ENCODE peak calls at places on chromosomes 3 and 15, in four cellular contexts. Z is H9, L is IMR-90, Q is H1. D is an unnamed sample.

GRCh38 chr3:127889461-127889863 is 25.6 kb upstream of the KBTBD12 start:
- DNase-seq in Z (no peak), L (peak; percentile 33), Q (no peak), D (peak; percentile 85)

GRCh38 chr15:34335176-34335575 is 2.4 kb downstream of the SLC12A6 start:
- DNase-seq in Z (no peak), L (no peak), Q (no peak), D (peak; percentile 25)

GRCh38 chr3:27279153-27279552 is 90.0 kb downstream of the NEK10 start:
- DNase-seq in Z (no peak), L (no peak), Q (no peak), D (peak; percentile 17)

GRCh38 chr3:39065197-39065596 is 13.4 kb downstream of the WDR48 start:
- DNase-seq in Z (peak; percentile 63), L (peak; percentile 60), Q (no peak), D (no peak)

GRCh38 chr3:141789281-141789680 is 26.1 kb downstream of the GRK7 start:
- DNase-seq in Z (no peak), L (no peak), Q (no peak), D (no peak)

GRCh38 chr3:42120866-42121265 is 29.7 kb downstream of the TRAK1 start:
- DNase-seq in Z (no peak), L (peak; percentile 33), Q (no peak), D (peak; percentile 71)

GRCh38 chr3:100869787-100870186 is 123.4 kb downstream of the ABI3BP start:
- DNase-seq in Z (no peak), L (peak; percentile 29), Q (no peak), D (no peak)

GRCh38 chr3:24196526-24196925 is 251.4 kb downstream of the NR1D2 start:
- DNase-seq in Z (no peak), L (no peak), Q (no peak), D (no peak)

GRCh38 chr15:101489633-101490407 is at the start of gene PCSK6:
- DNase-seq in Z (peak; percentile 50), L (no peak), Q (peak; percentile 68), D (peak; percentile 64)

GRCh38 chr3:196273655-196274054 is 13.9 kb downstream of the PCYT1A start:
- DNase-seq in Z (peak; percentile 97), L (no peak), Q (no peak), D (no peak)

GRCh38 chr15:73838795-73839565 is 34.4 kb upstream of the TBC1D21 start:
- DNase-seq in Z (no peak), L (no peak), Q (no peak), D (no peak)

GRCh38 chr15:39622660-39623549 is 42.0 kb downstream of the THBS1 start:
- DNase-seq in Z (no peak), L (no peak), Q (no peak), D (no peak)

GRCh38 chr3:189551007-189551406 is 80.2 kb upstream of the TP63 start:
- DNase-seq in Z (no peak), L (no peak), Q (no peak), D (no peak)

GRCh38 chr3:99357131-99357530 is 281.3 kb upstream of the COL8A1 start:
- DNase-seq in Z (no peak), L (no peak), Q (no peak), D (peak; percentile 18)

GRCh38 chr15:61155741-61156700 is 73.1 kb downstream of the RORA start:
- DNase-seq in Z (no peak), L (no peak), Q (no peak), D (no peak)

GRCh38 chr3:166446986-166447385 is 609.8 kb upstream of the BCHE start:
- DNase-seq in Z (no peak), L (peak; percentile 55), Q (no peak), D (no peak)

GRCh38 chr3:72134989-72135451 is 350.1 kb upstream of the PROK2 start:
- DNase-seq in Z (no peak), L (no peak), Q (no peak), D (no peak)

GRCh38 chr15:72472907-72473669 is 1.0 kb upstream of the ARIH1 start:
- DNase-seq in Z (no peak), L (peak; percentile 53), Q (no peak), D (no peak)

GRCh38 chr3:37506968-37507535 is 332.7 kb upstream of the LRRFIP2 start:
- DNase-seq in Z (no peak), L (no peak), Q (no peak), D (peak; percentile 85)

GRCh38 chr15:74543583-74543982 is 2.6 kb downstream of the ARID3B start:
- DNase-seq in Z (no peak), L (no peak), Q (no peak), D (no peak)

GRCh38 chr3:30894521-30895289 is at the start of gene GADL1:
- DNase-seq in Z (peak; percentile 54), L (peak; percentile 8), Q (peak; percentile 74), D (no peak)

GRCh38 chr15:67372563-67372962 is 118.0 kb downstream of the IQCH start:
- DNase-seq in Z (no peak), L (no peak), Q (no peak), D (no peak)

GRCh38 chr3:115217678-115218451 is 70.8 kb upstream of the ZBTB20 start:
- DNase-seq in Z (no peak), L (peak; percentile 71), Q (no peak), D (peak; percentile 40)

GRCh38 chr15:52362497-52362896 is 66.9 kb upstream of the MYO5C start:
- DNase-seq in Z (no peak), L (peak; percentile 73), Q (no peak), D (peak; percentile 83)

GRCh38 chr15:81170504-81170903 is 26.2 kb upstream of the IL16 start:
- DNase-seq in Z (no peak), L (no peak), Q (no peak), D (no peak)

GRCh38 chr3:160035757-160036156 is 47.1 kb downstream of the IL12A start:
- DNase-seq in Z (no peak), L (no peak), Q (no peak), D (no peak)

GRCh38 chr3:33426068-33426467 is 14.1 kb downstream of the UBP1 start:
- DNase-seq in Z (peak; percentile 53), L (no peak), Q (no peak), D (no peak)

GRCh38 chr3:51156147-51156546 is 228.9 kb upstream of the MANF start:
- DNase-seq in Z (no peak), L (no peak), Q (no peak), D (no peak)

GRCh38 chr3:57060089-57060829 is at the start of gene SPATA12:
- DNase-seq in Z (peak; percentile 97), L (peak; percentile 86), Q (peak; percentile 67), D (peak; percentile 70)

GRCh38 chr3:75171632-75172230 is 492.4 kb upstream of the FRG2C start:
- DNase-seq in Z (no peak), L (peak; percentile 6), Q (no peak), D (no peak)

GRCh38 chr3:159645874-159646273 is 342.8 kb upstream of the IL12A start:
- DNase-seq in Z (no peak), L (peak; percentile 51), Q (no peak), D (no peak)

GRCh38 chr3:30186741-30187219 is 419.6 kb upstream of the TGFBR2 start:
- DNase-seq in Z (no peak), L (no peak), Q (no peak), D (no peak)

GRCh38 chr3:5195605-5196004 is 8.1 kb downstream of the EDEM1 start:
- DNase-seq in Z (no peak), L (no peak), Q (no peak), D (no peak)

GRCh38 chr3:196322-197153 is at the start of gene CHL1:
- DNase-seq in Z (peak; percentile 56), L (no peak), Q (peak; percentile 77), D (no peak)

GRCh38 chr3:171189394-171189793 is 162.9 kb upstream of the SLC2A2 start:
- DNase-seq in Z (no peak), L (no peak), Q (no peak), D (no peak)

GRCh38 chr3:160012108-160012507 is 23.5 kb downstream of the IL12A start:
- DNase-seq in Z (no peak), L (no peak), Q (no peak), D (no peak)

GRCh38 chr15:29135266-29135665 is 134.4 kb downstream of the NSMCE3 start:
- DNase-seq in Z (peak; percentile 9), L (peak; percentile 13), Q (no peak), D (no peak)

GRCh38 chr15:80775340-80775739 is 3.8 kb upstream of the CEMIP start:
- DNase-seq in Z (no peak), L (no peak), Q (no peak), D (no peak)

GRCh38 chr15:95742256-95742655 is 588.2 kb upstream of the NR2F2 start:
- DNase-seq in Z (no peak), L (no peak), Q (no peak), D (no peak)
- H3K23ac ChIP-seq in Z (no peak overlapping the region), L (no peak overlapping the region), Q (no peak overlapping the region), D (no peak overlapping the region)

DNA sequence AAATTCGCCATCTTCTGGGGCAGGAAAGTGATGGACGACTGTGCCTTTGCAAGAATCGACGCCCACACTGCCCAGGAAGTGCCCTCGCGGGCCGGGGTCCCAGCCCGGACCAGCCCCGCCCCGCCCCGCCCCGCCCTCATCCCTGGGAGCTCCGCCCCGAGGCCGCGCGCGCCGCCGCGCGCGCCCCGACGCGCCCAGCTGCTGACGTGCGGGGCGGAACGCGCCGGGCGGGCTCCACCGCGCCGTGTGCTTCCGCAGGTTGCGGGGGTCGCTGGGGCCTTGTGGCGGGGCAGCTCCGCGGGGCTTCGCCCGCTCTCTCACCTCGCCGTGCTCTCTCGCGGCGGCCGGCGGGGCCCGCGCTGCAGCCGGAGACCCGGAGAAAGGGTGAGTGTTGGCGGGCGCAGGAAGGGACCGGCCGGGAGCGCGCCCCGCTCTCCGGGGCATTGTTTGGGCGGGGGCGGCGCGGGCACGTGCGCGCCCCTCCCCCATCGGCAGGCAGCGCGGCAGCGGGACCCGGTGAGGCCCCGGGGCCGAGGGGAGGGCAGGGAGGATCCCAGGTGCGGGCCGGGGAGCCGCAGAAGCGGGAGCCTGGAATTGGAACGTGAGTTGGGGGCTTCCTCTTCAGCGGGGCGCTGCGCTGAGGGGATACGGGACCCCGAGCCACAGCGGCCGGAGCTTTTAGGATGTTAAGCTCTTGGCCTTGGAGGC is at the start of gene YEATS2:
- DNase-seq in Z (peak; percentile 82), L (peak; percentile 61), Q (peak; percentile 87), D (peak; percentile 69)
- H3K4ac ChIP-seq in Z (no peak within 1 kb of the TSS), L (peak within 1 kb of the TSS; percentile 88), Q (peak within 1 kb of the TSS; percentile 4), D (peak within 1 kb of the TSS; percentile 98)

DNA sequence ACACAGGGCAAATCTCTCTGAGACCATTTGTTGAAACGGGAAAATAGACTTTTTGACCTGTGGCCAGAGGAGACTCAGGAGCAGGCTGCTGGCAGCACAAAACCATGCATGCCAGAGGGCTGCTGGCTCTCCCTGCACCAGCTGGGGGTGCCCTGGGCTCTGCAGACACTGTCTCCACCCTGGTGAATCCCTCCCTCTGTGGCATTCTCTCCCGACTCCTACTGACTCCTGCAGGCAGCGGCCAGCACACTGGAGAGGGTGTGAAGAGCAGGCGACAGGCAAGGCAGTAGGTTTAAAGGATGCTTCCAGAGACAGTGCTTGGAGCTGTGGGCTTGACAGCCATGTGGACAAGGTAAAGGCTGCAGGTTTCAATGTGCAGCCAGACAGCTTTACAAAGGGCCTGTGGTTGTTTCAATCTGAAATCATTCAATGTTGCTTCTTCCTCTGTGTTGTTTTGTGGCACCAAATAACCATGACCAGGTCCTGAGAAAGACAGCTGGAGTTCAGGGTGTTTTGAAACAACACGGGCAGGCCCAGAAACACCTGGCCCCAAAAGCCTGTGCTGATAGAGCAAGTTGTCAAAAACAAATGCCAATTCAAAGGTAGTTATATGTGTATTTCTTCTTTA is 431.0 kb upstream of the ATP10A start:
- DNase-seq in Z (peak; percentile 84), L (no peak), Q (peak; percentile 61), D (no peak)
- H3K23ac ChIP-seq in Z (no peak overlapping the region), L (no peak overlapping the region), Q (no peak overlapping the region), D (no peak overlapping the region)

GRCh38 chr15:95260856-95261255 is 1029.5 kb downstream of the MCTP2 start:
- DNase-seq in Z (no peak), L (no peak), Q (no peak), D (no peak)
- H3K4ac ChIP-seq in Z (no peak overlapping the region), L (no peak overlapping the region), Q (no peak overlapping the region), D (no peak overlapping the region)

GRCh38 chr3:122382888-122383666 is at the start of gene MIX23:
- DNase-seq in Z (peak; percentile 89), L (peak; percentile 75), Q (peak; percentile 94), D (peak; percentile 94)
- H3K23ac ChIP-seq in Z (no peak within 1 kb of the TSS), L (peak within 1 kb of the TSS; percentile 84), Q (no peak within 1 kb of the TSS), D (no peak within 1 kb of the TSS)